ENCODE peak calls at places on chromosomes 12 and 14, in ten cellular contexts. One of them, this sample, is unnamed.

GRCh38 chr14:60973070-60973469 is 7.8 kb downstream of the TRMT5 start:
- ATAC-seq in activated CD8-positive, alpha-beta T cell treated with anti-CD3 and anti-CD28 coated beads for 36 hours: no peak
- ATAC-seq in naive thymus-derived CD8-positive, alpha-beta T cell: no peak
- ATAC-seq in Panc1: no peak
- ATAC-seq in naive thymus-derived CD4-positive, alpha-beta T cell: no peak
- ATAC-seq in central memory CD8-positive, alpha-beta T cell: no peak
- ATAC-seq in psoas muscle: peak
- ATAC-seq in stimulated activated effector memory CD8-positive, alpha-beta T cell treated with anti-CD3 and anti-CD28 coated beads, Interleukin-12 subunit alpha, Interleukin-12 subunit beta, amount 100 ng/mL, for 72 hours: no peak
- ATAC-seq in activated naive CD4-positive, alpha-beta T cell treated with anti-CD3 and anti-CD28 coated beads, Interleukin-2, amount 50 U/mL, for 72 hours: no peak
- ATAC-seq in GM12878: no peak
- ATAC-seq in this sample: no peak

GRCh38 chr14:76832503-76832988 is 6.3 kb downstream of the LRRC74A start:
- ATAC-seq in activated CD8-positive, alpha-beta T cell treated with anti-CD3 and anti-CD28 coated beads for 36 hours: no peak
- ATAC-seq in central memory CD8-positive, alpha-beta T cell: no peak
- ATAC-seq in psoas muscle: no peak
- ATAC-seq in naive thymus-derived CD8-positive, alpha-beta T cell: no peak
- ATAC-seq in stimulated activated effector memory CD8-positive, alpha-beta T cell treated with anti-CD3 and anti-CD28 coated beads, Interleukin-12 subunit alpha, Interleukin-12 subunit beta, amount 100 ng/mL, for 72 hours: no peak
- ATAC-seq in GM12878: no peak
- ATAC-seq in activated naive CD4-positive, alpha-beta T cell treated with anti-CD3 and anti-CD28 coated beads, Interleukin-2, amount 50 U/mL, for 72 hours: no peak
- ATAC-seq in naive thymus-derived CD4-positive, alpha-beta T cell: peak
- ATAC-seq in Panc1: no peak
- ATAC-seq in this sample: no peak

GRCh38 chr12:117020536-117021220 is 78.5 kb downstream of the TESC start:
- ATAC-seq in activated naive CD4-positive, alpha-beta T cell treated with anti-CD3 and anti-CD28 coated beads, Interleukin-2, amount 50 U/mL, for 72 hours: no peak
- ATAC-seq in psoas muscle: no peak
- ATAC-seq in naive thymus-derived CD8-positive, alpha-beta T cell: no peak
- ATAC-seq in central memory CD8-positive, alpha-beta T cell: no peak
- ATAC-seq in stimulated activated effector memory CD8-positive, alpha-beta T cell treated with anti-CD3 and anti-CD28 coated beads, Interleukin-12 subunit alpha, Interleukin-12 subunit beta, amount 100 ng/mL, for 72 hours: no peak
- ATAC-seq in activated CD8-positive, alpha-beta T cell treated with anti-CD3 and anti-CD28 coated beads for 36 hours: no peak
- ATAC-seq in GM12878: no peak
- ATAC-seq in Panc1: no peak
- ATAC-seq in naive thymus-derived CD4-positive, alpha-beta T cell: no peak
- ATAC-seq in this sample: no peak

GRCh38 chr12:112309797-112310196 is 72.4 kb downstream of the HECTD4 start:
- ATAC-seq in Panc1: no peak
- ATAC-seq in naive thymus-derived CD8-positive, alpha-beta T cell: no peak
- ATAC-seq in GM12878: peak
- ATAC-seq in stimulated activated effector memory CD8-positive, alpha-beta T cell treated with anti-CD3 and anti-CD28 coated beads, Interleukin-12 subunit alpha, Interleukin-12 subunit beta, amount 100 ng/mL, for 72 hours: peak
- ATAC-seq in psoas muscle: no peak
- ATAC-seq in activated CD8-positive, alpha-beta T cell treated with anti-CD3 and anti-CD28 coated beads for 36 hours: no peak
- ATAC-seq in central memory CD8-positive, alpha-beta T cell: no peak
- ATAC-seq in naive thymus-derived CD4-positive, alpha-beta T cell: no peak
- ATAC-seq in activated naive CD4-positive, alpha-beta T cell treated with anti-CD3 and anti-CD28 coated beads, Interleukin-2, amount 50 U/mL, for 72 hours: peak
- ATAC-seq in this sample: no peak

GRCh38 chr14:97956944-97957343 is 1159.8 kb downstream of the VRK1 start:
- ATAC-seq in psoas muscle: no peak
- ATAC-seq in central memory CD8-positive, alpha-beta T cell: no peak
- ATAC-seq in naive thymus-derived CD8-positive, alpha-beta T cell: no peak
- ATAC-seq in naive thymus-derived CD4-positive, alpha-beta T cell: no peak
- ATAC-seq in stimulated activated effector memory CD8-positive, alpha-beta T cell treated with anti-CD3 and anti-CD28 coated beads, Interleukin-12 subunit alpha, Interleukin-12 subunit beta, amount 100 ng/mL, for 72 hours: no peak
- ATAC-seq in GM12878: no peak
- ATAC-seq in Panc1: no peak
- ATAC-seq in activated naive CD4-positive, alpha-beta T cell treated with anti-CD3 and anti-CD28 coated beads, Interleukin-2, amount 50 U/mL, for 72 hours: no peak
- ATAC-seq in activated CD8-positive, alpha-beta T cell treated with anti-CD3 and anti-CD28 coated beads for 36 hours: no peak
- ATAC-seq in this sample: no peak

GRCh38 chr12:25386823-25387134 is 136.1 kb upstream of the KRAS start:
- ATAC-seq in Panc1: peak
- ATAC-seq in psoas muscle: no peak
- ATAC-seq in central memory CD8-positive, alpha-beta T cell: no peak
- ATAC-seq in stimulated activated effector memory CD8-positive, alpha-beta T cell treated with anti-CD3 and anti-CD28 coated beads, Interleukin-12 subunit alpha, Interleukin-12 subunit beta, amount 100 ng/mL, for 72 hours: no peak
- ATAC-seq in activated CD8-positive, alpha-beta T cell treated with anti-CD3 and anti-CD28 coated beads for 36 hours: peak
- ATAC-seq in activated naive CD4-positive, alpha-beta T cell treated with anti-CD3 and anti-CD28 coated beads, Interleukin-2, amount 50 U/mL, for 72 hours: no peak
- ATAC-seq in naive thymus-derived CD8-positive, alpha-beta T cell: no peak
- ATAC-seq in naive thymus-derived CD4-positive, alpha-beta T cell: no peak
- ATAC-seq in GM12878: peak
- ATAC-seq in this sample: no peak

GRCh38 chr12:123882306-123882705 is 90.3 kb downstream of the CCDC92 start:
- ATAC-seq in stimulated activated effector memory CD8-positive, alpha-beta T cell treated with anti-CD3 and anti-CD28 coated beads, Interleukin-12 subunit alpha, Interleukin-12 subunit beta, amount 100 ng/mL, for 72 hours: no peak
- ATAC-seq in naive thymus-derived CD8-positive, alpha-beta T cell: no peak
- ATAC-seq in GM12878: no peak
- ATAC-seq in naive thymus-derived CD4-positive, alpha-beta T cell: no peak
- ATAC-seq in central memory CD8-positive, alpha-beta T cell: no peak
- ATAC-seq in psoas muscle: no peak
- ATAC-seq in Panc1: no peak
- ATAC-seq in activated naive CD4-positive, alpha-beta T cell treated with anti-CD3 and anti-CD28 coated beads, Interleukin-2, amount 50 U/mL, for 72 hours: no peak
- ATAC-seq in activated CD8-positive, alpha-beta T cell treated with anti-CD3 and anti-CD28 coated beads for 36 hours: no peak
- ATAC-seq in this sample: no peak

GRCh38 chr12:101931498-101932326 is 54.3 kb downstream of the DRAM1 start:
- ATAC-seq in activated CD8-positive, alpha-beta T cell treated with anti-CD3 and anti-CD28 coated beads for 36 hours: no peak
- ATAC-seq in activated naive CD4-positive, alpha-beta T cell treated with anti-CD3 and anti-CD28 coated beads, Interleukin-2, amount 50 U/mL, for 72 hours: no peak
- ATAC-seq in GM12878: peak
- ATAC-seq in psoas muscle: no peak
- ATAC-seq in stimulated activated effector memory CD8-positive, alpha-beta T cell treated with anti-CD3 and anti-CD28 coated beads, Interleukin-12 subunit alpha, Interleukin-12 subunit beta, amount 100 ng/mL, for 72 hours: no peak
- ATAC-seq in naive thymus-derived CD4-positive, alpha-beta T cell: no peak
- ATAC-seq in Panc1: no peak
- ATAC-seq in naive thymus-derived CD8-positive, alpha-beta T cell: no peak
- ATAC-seq in central memory CD8-positive, alpha-beta T cell: no peak
- ATAC-seq in this sample: peak

GRCh38 chr12:39628836-39629235 is 9.2 kb upstream of the ABCD2 start:
- ATAC-seq in activated naive CD4-positive, alpha-beta T cell treated with anti-CD3 and anti-CD28 coated beads, Interleukin-2, amount 50 U/mL, for 72 hours: peak
- ATAC-seq in stimulated activated effector memory CD8-positive, alpha-beta T cell treated with anti-CD3 and anti-CD28 coated beads, Interleukin-12 subunit alpha, Interleukin-12 subunit beta, amount 100 ng/mL, for 72 hours: peak
- ATAC-seq in central memory CD8-positive, alpha-beta T cell: peak
- ATAC-seq in GM12878: peak
- ATAC-seq in naive thymus-derived CD4-positive, alpha-beta T cell: peak
- ATAC-seq in Panc1: no peak
- ATAC-seq in naive thymus-derived CD8-positive, alpha-beta T cell: peak
- ATAC-seq in psoas muscle: no peak
- ATAC-seq in activated CD8-positive, alpha-beta T cell treated with anti-CD3 and anti-CD28 coated beads for 36 hours: peak
- ATAC-seq in this sample: peak

GRCh38 chr12:6647083-6647604 is at the start of gene ACRBP:
- ATAC-seq in central memory CD8-positive, alpha-beta T cell: no peak
- ATAC-seq in naive thymus-derived CD4-positive, alpha-beta T cell: peak
- ATAC-seq in Panc1: peak
- ATAC-seq in naive thymus-derived CD8-positive, alpha-beta T cell: peak
- ATAC-seq in GM12878: peak
- ATAC-seq in stimulated activated effector memory CD8-positive, alpha-beta T cell treated with anti-CD3 and anti-CD28 coated beads, Interleukin-12 subunit alpha, Interleukin-12 subunit beta, amount 100 ng/mL, for 72 hours: peak
- ATAC-seq in activated naive CD4-positive, alpha-beta T cell treated with anti-CD3 and anti-CD28 coated beads, Interleukin-2, amount 50 U/mL, for 72 hours: peak
- ATAC-seq in activated CD8-positive, alpha-beta T cell treated with anti-CD3 and anti-CD28 coated beads for 36 hours: peak
- ATAC-seq in psoas muscle: peak
- ATAC-seq in this sample: peak

GRCh38 chr12:58922849-58923248 is 2.5 kb upstream of the LRIG3 start:
- ATAC-seq in GM12878: no peak
- ATAC-seq in activated CD8-positive, alpha-beta T cell treated with anti-CD3 and anti-CD28 coated beads for 36 hours: no peak
- ATAC-seq in central memory CD8-positive, alpha-beta T cell: no peak
- ATAC-seq in activated naive CD4-positive, alpha-beta T cell treated with anti-CD3 and anti-CD28 coated beads, Interleukin-2, amount 50 U/mL, for 72 hours: no peak
- ATAC-seq in Panc1: no peak
- ATAC-seq in stimulated activated effector memory CD8-positive, alpha-beta T cell treated with anti-CD3 and anti-CD28 coated beads, Interleukin-12 subunit alpha, Interleukin-12 subunit beta, amount 100 ng/mL, for 72 hours: no peak
- ATAC-seq in naive thymus-derived CD8-positive, alpha-beta T cell: no peak
- ATAC-seq in naive thymus-derived CD4-positive, alpha-beta T cell: no peak
- ATAC-seq in psoas muscle: no peak
- ATAC-seq in this sample: no peak

GRCh38 chr14:67359319-67359774 is 257 bp downstream of the ATP6V1D start:
- ATAC-seq in naive thymus-derived CD4-positive, alpha-beta T cell: no peak
- ATAC-seq in GM12878: no peak
- ATAC-seq in naive thymus-derived CD8-positive, alpha-beta T cell: no peak
- ATAC-seq in activated naive CD4-positive, alpha-beta T cell treated with anti-CD3 and anti-CD28 coated beads, Interleukin-2, amount 50 U/mL, for 72 hours: no peak
- ATAC-seq in activated CD8-positive, alpha-beta T cell treated with anti-CD3 and anti-CD28 coated beads for 36 hours: no peak
- ATAC-seq in Panc1: peak
- ATAC-seq in stimulated activated effector memory CD8-positive, alpha-beta T cell treated with anti-CD3 and anti-CD28 coated beads, Interleukin-12 subunit alpha, Interleukin-12 subunit beta, amount 100 ng/mL, for 72 hours: no peak
- ATAC-seq in psoas muscle: no peak
- ATAC-seq in central memory CD8-positive, alpha-beta T cell: no peak
- ATAC-seq in this sample: no peak

GRCh38 chr12:124722871-124723270 is 140.8 kb downstream of the SCARB1 start:
- ATAC-seq in activated CD8-positive, alpha-beta T cell treated with anti-CD3 and anti-CD28 coated beads for 36 hours: no peak
- ATAC-seq in stimulated activated effector memory CD8-positive, alpha-beta T cell treated with anti-CD3 and anti-CD28 coated beads, Interleukin-12 subunit alpha, Interleukin-12 subunit beta, amount 100 ng/mL, for 72 hours: no peak
- ATAC-seq in activated naive CD4-positive, alpha-beta T cell treated with anti-CD3 and anti-CD28 coated beads, Interleukin-2, amount 50 U/mL, for 72 hours: no peak
- ATAC-seq in psoas muscle: peak
- ATAC-seq in Panc1: no peak
- ATAC-seq in naive thymus-derived CD8-positive, alpha-beta T cell: no peak
- ATAC-seq in central memory CD8-positive, alpha-beta T cell: no peak
- ATAC-seq in naive thymus-derived CD4-positive, alpha-beta T cell: no peak
- ATAC-seq in GM12878: no peak
- ATAC-seq in this sample: no peak

GRCh38 chr12:51777973-51778372 is 70.5 kb downstream of the FIGNL2 start:
- ATAC-seq in stimulated activated effector memory CD8-positive, alpha-beta T cell treated with anti-CD3 and anti-CD28 coated beads, Interleukin-12 subunit alpha, Interleukin-12 subunit beta, amount 100 ng/mL, for 72 hours: no peak
- ATAC-seq in naive thymus-derived CD4-positive, alpha-beta T cell: no peak
- ATAC-seq in GM12878: no peak
- ATAC-seq in Panc1: no peak
- ATAC-seq in central memory CD8-positive, alpha-beta T cell: no peak
- ATAC-seq in activated naive CD4-positive, alpha-beta T cell treated with anti-CD3 and anti-CD28 coated beads, Interleukin-2, amount 50 U/mL, for 72 hours: no peak
- ATAC-seq in naive thymus-derived CD8-positive, alpha-beta T cell: no peak
- ATAC-seq in psoas muscle: no peak
- ATAC-seq in activated CD8-positive, alpha-beta T cell treated with anti-CD3 and anti-CD28 coated beads for 36 hours: no peak
- ATAC-seq in this sample: no peak

GRCh38 chr12:53564276-53564675 is 57.0 kb upstream of the NPFF start:
- ATAC-seq in naive thymus-derived CD4-positive, alpha-beta T cell: peak
- ATAC-seq in GM12878: no peak
- ATAC-seq in naive thymus-derived CD8-positive, alpha-beta T cell: peak
- ATAC-seq in Panc1: no peak
- ATAC-seq in activated CD8-positive, alpha-beta T cell treated with anti-CD3 and anti-CD28 coated beads for 36 hours: no peak
- ATAC-seq in activated naive CD4-positive, alpha-beta T cell treated with anti-CD3 and anti-CD28 coated beads, Interleukin-2, amount 50 U/mL, for 72 hours: no peak
- ATAC-seq in psoas muscle: no peak
- ATAC-seq in stimulated activated effector memory CD8-positive, alpha-beta T cell treated with anti-CD3 and anti-CD28 coated beads, Interleukin-12 subunit alpha, Interleukin-12 subunit beta, amount 100 ng/mL, for 72 hours: no peak
- ATAC-seq in central memory CD8-positive, alpha-beta T cell: no peak
- ATAC-seq in this sample: no peak

GRCh38 chr14:97878206-97878605 is 1081.0 kb downstream of the VRK1 start:
- ATAC-seq in Panc1: no peak
- ATAC-seq in GM12878: no peak
- ATAC-seq in central memory CD8-positive, alpha-beta T cell: no peak
- ATAC-seq in activated CD8-positive, alpha-beta T cell treated with anti-CD3 and anti-CD28 coated beads for 36 hours: no peak
- ATAC-seq in activated naive CD4-positive, alpha-beta T cell treated with anti-CD3 and anti-CD28 coated beads, Interleukin-2, amount 50 U/mL, for 72 hours: no peak
- ATAC-seq in psoas muscle: no peak
- ATAC-seq in naive thymus-derived CD4-positive, alpha-beta T cell: no peak
- ATAC-seq in stimulated activated effector memory CD8-positive, alpha-beta T cell treated with anti-CD3 and anti-CD28 coated beads, Interleukin-12 subunit alpha, Interleukin-12 subunit beta, amount 100 ng/mL, for 72 hours: no peak
- ATAC-seq in naive thymus-derived CD8-positive, alpha-beta T cell: no peak
- ATAC-seq in this sample: no peak

GRCh38 chr12:49892084-49892731 is 11.5 kb downstream of the FAIM2 start:
- ATAC-seq in Panc1: no peak
- ATAC-seq in GM12878: no peak
- ATAC-seq in activated CD8-positive, alpha-beta T cell treated with anti-CD3 and anti-CD28 coated beads for 36 hours: no peak
- ATAC-seq in activated naive CD4-positive, alpha-beta T cell treated with anti-CD3 and anti-CD28 coated beads, Interleukin-2, amount 50 U/mL, for 72 hours: no peak
- ATAC-seq in naive thymus-derived CD4-positive, alpha-beta T cell: no peak
- ATAC-seq in psoas muscle: no peak
- ATAC-seq in naive thymus-derived CD8-positive, alpha-beta T cell: no peak
- ATAC-seq in stimulated activated effector memory CD8-positive, alpha-beta T cell treated with anti-CD3 and anti-CD28 coated beads, Interleukin-12 subunit alpha, Interleukin-12 subunit beta, amount 100 ng/mL, for 72 hours: no peak
- ATAC-seq in central memory CD8-positive, alpha-beta T cell: no peak
- ATAC-seq in this sample: no peak

GRCh38 chr14:97657609-97658008 is 860.4 kb downstream of the VRK1 start:
- ATAC-seq in Panc1: no peak
- ATAC-seq in activated CD8-positive, alpha-beta T cell treated with anti-CD3 and anti-CD28 coated beads for 36 hours: no peak
- ATAC-seq in naive thymus-derived CD4-positive, alpha-beta T cell: no peak
- ATAC-seq in central memory CD8-positive, alpha-beta T cell: no peak
- ATAC-seq in activated naive CD4-positive, alpha-beta T cell treated with anti-CD3 and anti-CD28 coated beads, Interleukin-2, amount 50 U/mL, for 72 hours: no peak
- ATAC-seq in GM12878: no peak
- ATAC-seq in psoas muscle: no peak
- ATAC-seq in stimulated activated effector memory CD8-positive, alpha-beta T cell treated with anti-CD3 and anti-CD28 coated beads, Interleukin-12 subunit alpha, Interleukin-12 subunit beta, amount 100 ng/mL, for 72 hours: no peak
- ATAC-seq in naive thymus-derived CD8-positive, alpha-beta T cell: no peak
- ATAC-seq in this sample: no peak

GRCh38 chr14:104424406-104425072 is 155.0 kb upstream of the C14orf180 start:
- ATAC-seq in psoas muscle: no peak
- ATAC-seq in activated CD8-positive, alpha-beta T cell treated with anti-CD3 and anti-CD28 coated beads for 36 hours: no peak
- ATAC-seq in stimulated activated effector memory CD8-positive, alpha-beta T cell treated with anti-CD3 and anti-CD28 coated beads, Interleukin-12 subunit alpha, Interleukin-12 subunit beta, amount 100 ng/mL, for 72 hours: no peak
- ATAC-seq in naive thymus-derived CD8-positive, alpha-beta T cell: no peak
- ATAC-seq in activated naive CD4-positive, alpha-beta T cell treated with anti-CD3 and anti-CD28 coated beads, Interleukin-2, amount 50 U/mL, for 72 hours: no peak
- ATAC-seq in naive thymus-derived CD4-positive, alpha-beta T cell: no peak
- ATAC-seq in central memory CD8-positive, alpha-beta T cell: no peak
- ATAC-seq in GM12878: no peak
- ATAC-seq in Panc1: no peak
- ATAC-seq in this sample: no peak

GRCh38 chr14:37594238-37594915 is 672 bp downstream of the FOXA1 start:
- ATAC-seq in stimulated activated effector memory CD8-positive, alpha-beta T cell treated with anti-CD3 and anti-CD28 coated beads, Interleukin-12 subunit alpha, Interleukin-12 subunit beta, amount 100 ng/mL, for 72 hours: no peak
- ATAC-seq in GM12878: no peak
- ATAC-seq in activated CD8-positive, alpha-beta T cell treated with anti-CD3 and anti-CD28 coated beads for 36 hours: no peak
- ATAC-seq in Panc1: peak
- ATAC-seq in psoas muscle: no peak
- ATAC-seq in naive thymus-derived CD4-positive, alpha-beta T cell: no peak
- ATAC-seq in activated naive CD4-positive, alpha-beta T cell treated with anti-CD3 and anti-CD28 coated beads, Interleukin-2, amount 50 U/mL, for 72 hours: no peak
- ATAC-seq in central memory CD8-positive, alpha-beta T cell: no peak
- ATAC-seq in naive thymus-derived CD8-positive, alpha-beta T cell: no peak
- ATAC-seq in this sample: no peak